ENCODE peak calls at places on chromosomes 7 and 10, in nine cellular contexts. C is HCT116, W is A549, A is upper lobe of left lung, K is K562, S is GM12878, L is body of pancreas, I is right lobe of liver, X is heart left ventricle. O is an unnamed sample.

GRCh38 chr7:46054290-46054689 is 133.2 kb upstream of the IGFBP3 start:
- ATAC-seq in C (no peak), W (no peak), A (no peak), K (no peak), S (no peak), L (peak; percentile 27), I (peak; percentile 85), X (peak; percentile 89), O (no peak)

GRCh38 chr7:116305485-116306408 is 95.4 kb downstream of the TES start:
- ATAC-seq in C (no peak), W (peak; percentile 96), A (no peak), K (no peak), S (no peak), L (peak; percentile 89), I (peak; percentile 36), X (no peak), O (no peak)

GRCh38 chr7:128106840-128107239 is 75.6 kb upstream of the LRRC4 start:
- ATAC-seq in C (peak; percentile 59), W (peak; percentile 35), A (no peak), K (no peak), S (no peak), L (no peak), I (no peak), X (no peak), O (no peak)

GRCh38 chr7:55140981-55141278 is 122.1 kb downstream of the EGFR start:
- ATAC-seq in C (no peak), W (no peak), A (no peak), K (no peak), S (peak; percentile 58), L (no peak), I (no peak), X (no peak), O (no peak)

GRCh38 chr7:122092964-122093797 is 50.9 kb downstream of the AASS start:
- ATAC-seq in C (peak; percentile 77), W (peak; percentile 39), A (peak; percentile 66), K (peak; percentile 59), S (peak; percentile 97), L (peak; percentile 76), I (peak; percentile 91), X (no peak), O (no peak)

GRCh38 chr10:77105756-77106155 is 531.9 kb downstream of the KCNMA1 start:
- ATAC-seq in C (no peak), W (no peak), A (no peak), K (no peak), S (no peak), L (no peak), I (no peak), X (no peak), O (no peak)

GRCh38 chr10:15293862-15294835 is 76.9 kb downstream of the FAM171A1 start:
- ATAC-seq in C (no peak), W (no peak), A (no peak), K (no peak), S (no peak), L (no peak), I (no peak), X (peak; percentile 70), O (no peak)

GRCh38 chr7:40234046-40234445 is 99.2 kb downstream of the SUGCT start:
- ATAC-seq in C (no peak), W (no peak), A (no peak), K (no peak), S (no peak), L (peak; percentile 48), I (peak; percentile 90), X (no peak), O (no peak)

GRCh38 chr10:28010821-28011220 is 11.9 kb upstream of the ODAD2 start:
- ATAC-seq in C (no peak), W (no peak), A (no peak), K (no peak), S (no peak), L (no peak), I (no peak), X (no peak), O (no peak)

GRCh38 chr7:105126436-105126975 is 112.5 kb downstream of the KMT2E start:
- ATAC-seq in C (no peak), W (no peak), A (no peak), K (no peak), S (no peak), L (no peak), I (no peak), X (no peak), O (no peak)

GRCh38 chr10:62121197-62121550 is 147.5 kb downstream of the RTKN2 start:
- ATAC-seq in C (no peak), W (no peak), A (no peak), K (no peak), S (peak; percentile 31), L (no peak), I (no peak), X (no peak), O (no peak)

GRCh38 chr10:132915411-132915810 is 27.0 kb downstream of the CFAP46 start:
- ATAC-seq in C (no peak), W (no peak), A (no peak), K (no peak), S (no peak), L (no peak), I (no peak), X (no peak), O (no peak)

GRCh38 chr7:98175260-98175604 is 36.0 kb upstream of the BHLHA15 start:
- ATAC-seq in C (no peak), W (no peak), A (no peak), K (peak; percentile 70), S (no peak), L (no peak), I (no peak), X (no peak), O (no peak)

GRCh38 chr7:105257338-105257737 is 131.4 kb downstream of the SRPK2 start:
- ATAC-seq in C (no peak), W (no peak), A (no peak), K (peak; percentile 69), S (peak; percentile 51), L (no peak), I (no peak), X (no peak), O (no peak)

GRCh38 chr7:80918909-80919721 is at the start of gene SEMA3C:
- ATAC-seq in C (peak; percentile 95), W (peak; percentile 95), A (peak; percentile 98), K (peak; percentile 100), S (peak; percentile 90), L (peak; percentile 97), I (peak; percentile 99), X (peak; percentile 99), O (peak; percentile 99)

GRCh38 chr7:34155225-34155908 is 250.0 kb downstream of the BMPER start:
- ATAC-seq in C (no peak), W (peak; percentile 80), A (no peak), K (no peak), S (no peak), L (peak; percentile 25), I (no peak), X (peak; percentile 76), O (peak; percentile 84)

GRCh38 chr7:17532861-17533404 is 234.5 kb downstream of the AHR start:
- ATAC-seq in C (peak; percentile 74), W (peak; percentile 81), A (no peak), K (no peak), S (no peak), L (peak; percentile 50), I (no peak), X (no peak), O (no peak)

GRCh38 chr10:87861566-87861952 is 1.8 kb downstream of the KLLN start:
- ATAC-seq in C (no peak), W (no peak), A (peak; percentile 35), K (peak; percentile 58), S (peak; percentile 31), L (peak; percentile 54), I (peak; percentile 64), X (peak; percentile 75), O (peak; percentile 37)

GRCh38 chr7:158395349-158395748 is 192.3 kb downstream of the PTPRN2 start:
- ATAC-seq in C (no peak), W (peak; percentile 36), A (no peak), K (no peak), S (no peak), L (no peak), I (no peak), X (no peak), O (no peak)

GRCh38 chr7:158396982-158397862 is 190.4 kb downstream of the PTPRN2 start:
- ATAC-seq in C (no peak), W (no peak), A (peak; percentile 42), K (no peak), S (no peak), L (no peak), I (no peak), X (no peak), O (no peak)

GRCh38 chr7:158396301-158396905 is 191.2 kb downstream of the PTPRN2 start:
- ATAC-seq in C (no peak), W (no peak), A (no peak), K (no peak), S (no peak), L (no peak), I (no peak), X (no peak), O (no peak)

GRCh38 chr7:158394936-158395335 is 192.7 kb downstream of the PTPRN2 start:
- ATAC-seq in C (peak; percentile 86), W (peak; percentile 51), A (no peak), K (peak; percentile 86), S (no peak), L (no peak), I (peak; percentile 66), X (no peak), O (no peak)

DNA sequence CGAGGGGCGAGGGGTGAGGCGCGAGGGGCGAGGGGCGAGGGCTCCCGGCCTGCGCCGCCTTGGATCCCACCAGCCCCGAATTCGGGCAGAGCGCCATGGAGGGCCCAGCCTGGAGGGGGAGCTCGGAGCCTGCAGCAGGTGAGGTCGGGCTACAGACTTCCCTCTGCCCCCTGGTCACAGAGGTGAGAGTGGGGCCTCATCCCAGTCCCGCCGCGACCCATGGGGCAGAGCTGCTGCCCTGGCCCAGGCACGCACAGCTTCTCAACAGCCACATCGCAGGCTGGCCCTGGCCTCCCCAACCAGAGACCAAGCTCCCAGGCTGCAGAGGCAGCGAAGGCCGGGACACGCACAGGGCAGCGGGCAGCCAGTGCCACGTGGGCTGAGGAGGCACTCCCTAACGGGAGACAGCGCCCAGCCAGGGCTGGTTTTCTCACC is 191.8 kb downstream of the PTPRN2 start:
- ATAC-seq in C (peak; percentile 18), W (peak; percentile 49), A (no peak), K (no peak), S (no peak), L (no peak), I (no peak), X (no peak), O (no peak)
- H3K9me3 ChIP-seq in C (no peaks in the 10 kb centered on the region), W (peaks cover 7% of the 10 kb centered on the region), A (no peaks in the 10 kb centered on the region), K (no peaks in the 10 kb centered on the region), S (no peaks in the 10 kb centered on the region), L (no peaks in the 10 kb centered on the region), I (no peaks in the 10 kb centered on the region), X (no peaks in the 10 kb centered on the region), O (peaks cover 20% of the 10 kb centered on the region)

GRCh38 chr10:6174201-6174874 is 28.4 kb upstream of the PFKFB3 start:
- ATAC-seq in C (no peak), W (no peak), A (no peak), K (no peak), S (no peak), L (no peak), I (peak; percentile 75), X (no peak), O (no peak)
- TF ChIP-seq POLR2A in C (no peak), W (no peak), A (no peak), K (no peak), S (no peak), L (no peak), I (no peak), X (no peak), O (no peak)

GRCh38 chr7:153939654-153940053 is 112.5 kb upstream of the DPP6 start:
- ATAC-seq in C (no peak), W (no peak), A (no peak), K (no peak), S (no peak), L (no peak), I (no peak), X (no peak), O (no peak)
- H3K9me3 ChIP-seq in C (no peaks in the 10 kb centered on the region), W (no peaks in the 10 kb centered on the region), A (no peaks in the 10 kb centered on the region), K (no peaks in the 10 kb centered on the region), S (no peaks in the 10 kb centered on the region), L (no peaks in the 10 kb centered on the region), I (no peaks in the 10 kb centered on the region), X (no peaks in the 10 kb centered on the region), O (no peaks in the 10 kb centered on the region)

GRCh38 chr10:50885097-50885859 is at the start of gene A1CF:
- ATAC-seq in C (no peak), W (no peak), A (no peak), K (no peak), S (no peak), L (peak; percentile 28), I (peak; percentile 70), X (no peak), O (no peak)
- TF ChIP-seq POLR2A in C (no peak), W (no peak), A (no peak), K (no peak), S (no peak), L (peak; percentile 63), I (peak; percentile 90), X (no peak), O (no peak)